ENCODE peak calls at places on chromosomes 16 and 17, in four cellular contexts. One of them, this sample, is unnamed.

GRCh38 chr17:82031303-82031884 is at the start of gene RAC3:
- DNase-seq in choroid plexus epithelial cell: peak
- DNase-seq in stimulated activated naive B cell treated with anti-CD40 and anti-IgM and Interleukin-4, amounts not matched to agents 10 μg/mL and 1 μg/mL and 100 μg/mL, for 72 hours: no peak
- DNase-seq in omental fat pad: no peak
- DNase-seq in this sample: no peak

GRCh38 chr17:37358098-37358829 is 17.5 kb upstream of the C17orf78 start:
- DNase-seq in choroid plexus epithelial cell: peak
- DNase-seq in stimulated activated naive B cell treated with anti-CD40 and anti-IgM and Interleukin-4, amounts not matched to agents 10 μg/mL and 1 μg/mL and 100 μg/mL, for 72 hours: peak
- DNase-seq in omental fat pad: peak
- DNase-seq in this sample: peak

GRCh38 chr17:16215965-16216316 is 607 bp upstream of the NCOR1 start:
- DNase-seq in choroid plexus epithelial cell: no peak
- DNase-seq in stimulated activated naive B cell treated with anti-CD40 and anti-IgM and Interleukin-4, amounts not matched to agents 10 μg/mL and 1 μg/mL and 100 μg/mL, for 72 hours: peak
- DNase-seq in omental fat pad: no peak
- DNase-seq in this sample: no peak

GRCh38 chr17:74877592-74878543 is 5.1 kb upstream of the FDXR start:
- DNase-seq in choroid plexus epithelial cell: no peak
- DNase-seq in stimulated activated naive B cell treated with anti-CD40 and anti-IgM and Interleukin-4, amounts not matched to agents 10 μg/mL and 1 μg/mL and 100 μg/mL, for 72 hours: no peak
- DNase-seq in omental fat pad: no peak
- DNase-seq in this sample: no peak

GRCh38 chr17:63827801-63828221 is 348 bp upstream of the FTSJ3 start:
- DNase-seq in choroid plexus epithelial cell: no peak
- DNase-seq in stimulated activated naive B cell treated with anti-CD40 and anti-IgM and Interleukin-4, amounts not matched to agents 10 μg/mL and 1 μg/mL and 100 μg/mL, for 72 hours: no peak
- DNase-seq in omental fat pad: no peak
- DNase-seq in this sample: no peak

GRCh38 chr17:40953876-40954275 is 12.9 kb downstream of the KRT39 start:
- DNase-seq in choroid plexus epithelial cell: peak
- DNase-seq in stimulated activated naive B cell treated with anti-CD40 and anti-IgM and Interleukin-4, amounts not matched to agents 10 μg/mL and 1 μg/mL and 100 μg/mL, for 72 hours: no peak
- DNase-seq in omental fat pad: no peak
- DNase-seq in this sample: no peak

GRCh38 chr17:29615492-29616299 is 7.0 kb downstream of the CORO6 start:
- DNase-seq in choroid plexus epithelial cell: peak
- DNase-seq in stimulated activated naive B cell treated with anti-CD40 and anti-IgM and Interleukin-4, amounts not matched to agents 10 μg/mL and 1 μg/mL and 100 μg/mL, for 72 hours: peak
- DNase-seq in omental fat pad: peak
- DNase-seq in this sample: peak

GRCh38 chr17:47935961-47936360 is 5.4 kb upstream of the PNPO start:
- DNase-seq in choroid plexus epithelial cell: peak
- DNase-seq in stimulated activated naive B cell treated with anti-CD40 and anti-IgM and Interleukin-4, amounts not matched to agents 10 μg/mL and 1 μg/mL and 100 μg/mL, for 72 hours: no peak
- DNase-seq in omental fat pad: no peak
- DNase-seq in this sample: peak

GRCh38 chr17:66373944-66374817 is 71.8 kb downstream of the PRKCA start:
- DNase-seq in choroid plexus epithelial cell: no peak
- DNase-seq in stimulated activated naive B cell treated with anti-CD40 and anti-IgM and Interleukin-4, amounts not matched to agents 10 μg/mL and 1 μg/mL and 100 μg/mL, for 72 hours: no peak
- DNase-seq in omental fat pad: no peak
- DNase-seq in this sample: no peak

GRCh38 chr16:14057878-14058382 is 13.2 kb upstream of the MRTFB start:
- DNase-seq in choroid plexus epithelial cell: peak
- DNase-seq in stimulated activated naive B cell treated with anti-CD40 and anti-IgM and Interleukin-4, amounts not matched to agents 10 μg/mL and 1 μg/mL and 100 μg/mL, for 72 hours: no peak
- DNase-seq in omental fat pad: no peak
- DNase-seq in this sample: peak

GRCh38 chr17:74369221-74369620 is 1.9 kb downstream of the GPR142 start:
- DNase-seq in choroid plexus epithelial cell: no peak
- DNase-seq in stimulated activated naive B cell treated with anti-CD40 and anti-IgM and Interleukin-4, amounts not matched to agents 10 μg/mL and 1 μg/mL and 100 μg/mL, for 72 hours: no peak
- DNase-seq in omental fat pad: no peak
- DNase-seq in this sample: no peak

GRCh38 chr16:61057635-61058034 is 978.6 kb downstream of the CDH8 start:
- DNase-seq in choroid plexus epithelial cell: no peak
- DNase-seq in stimulated activated naive B cell treated with anti-CD40 and anti-IgM and Interleukin-4, amounts not matched to agents 10 μg/mL and 1 μg/mL and 100 μg/mL, for 72 hours: no peak
- DNase-seq in omental fat pad: no peak
- DNase-seq in this sample: no peak

GRCh38 chr16:57194512-57194911 is 8.4 kb downstream of the RSPRY1 start:
- DNase-seq in choroid plexus epithelial cell: peak
- DNase-seq in stimulated activated naive B cell treated with anti-CD40 and anti-IgM and Interleukin-4, amounts not matched to agents 10 μg/mL and 1 μg/mL and 100 μg/mL, for 72 hours: no peak
- DNase-seq in omental fat pad: no peak
- DNase-seq in this sample: peak

This sample was measured in endothelial cell of umbilical vein.